ENCODE peak calls at places on chromosomes 16 and 17, in eight cellular contexts. One of them, this sample, is unnamed.
A peak's percentile ranks its signal among the peaks of the same experiment; 100 is the strongest.

GRCh38 chr16:11743308-11744074 is 834 bp upstream of the TXNDC11 start:
- DNase-seq in GM23248: peak; percentile 80
- DNase-seq in activated CD4-positive, alpha-beta T cell treated with anti-CD3 and anti-CD28 coated beads for 4 hours: peak; percentile 4
- DNase-seq in kidney tubule cell: peak; percentile 66
- DNase-seq in NAMALWA: peak; percentile 71
- DNase-seq in NCI-H1092 treated with DMSO at 0.1 percent for 48 hours: peak; percentile 32
- DNase-seq in T-helper 2 cell: peak; percentile 59
- DNase-seq in amniotic stem cell: no peak
- DNase-seq in this sample: no peak

GRCh38 chr17:65978881-65979280 is 213.1 kb downstream of the CEP112 start:
- DNase-seq in kidney tubule cell: no peak
- DNase-seq in T-helper 2 cell: no peak
- DNase-seq in amniotic stem cell: no peak
- DNase-seq in NCI-H1092 treated with DMSO at 0.1 percent for 48 hours: no peak
- DNase-seq in NAMALWA: no peak
- DNase-seq in activated CD4-positive, alpha-beta T cell treated with anti-CD3 and anti-CD28 coated beads for 4 hours: no peak
- DNase-seq in GM23248: no peak
- DNase-seq in this sample: no peak

GRCh38 chr16:15523092-15523541 is 88.7 kb downstream of the BMERB1 start:
- DNase-seq in T-helper 2 cell: peak; percentile 35
- DNase-seq in GM23248: no peak
- DNase-seq in amniotic stem cell: no peak
- DNase-seq in NCI-H1092 treated with DMSO at 0.1 percent for 48 hours: no peak
- DNase-seq in NAMALWA: no peak
- DNase-seq in kidney tubule cell: peak; percentile 29
- DNase-seq in activated CD4-positive, alpha-beta T cell treated with anti-CD3 and anti-CD28 coated beads for 4 hours: no peak
- DNase-seq in this sample: peak; percentile 19

GRCh38 chr17:27315322-27315721 is 21.4 kb downstream of the WSB1 start:
- DNase-seq in GM23248: peak; percentile 95
- DNase-seq in activated CD4-positive, alpha-beta T cell treated with anti-CD3 and anti-CD28 coated beads for 4 hours: no peak
- DNase-seq in NAMALWA: no peak
- DNase-seq in kidney tubule cell: peak; percentile 94
- DNase-seq in T-helper 2 cell: no peak
- DNase-seq in amniotic stem cell: peak; percentile 37
- DNase-seq in NCI-H1092 treated with DMSO at 0.1 percent for 48 hours: peak; percentile 7
- DNase-seq in this sample: no peak

GRCh38 chr17:75412455-75413317 is 7.2 kb upstream of the GRB2 start:
- DNase-seq in kidney tubule cell: peak; percentile 61
- DNase-seq in NCI-H1092 treated with DMSO at 0.1 percent for 48 hours: peak; percentile 70
- DNase-seq in activated CD4-positive, alpha-beta T cell treated with anti-CD3 and anti-CD28 coated beads for 4 hours: peak; percentile 77
- DNase-seq in amniotic stem cell: no peak
- DNase-seq in NAMALWA: peak; percentile 90
- DNase-seq in GM23248: peak; percentile 78
- DNase-seq in T-helper 2 cell: peak; percentile 82
- DNase-seq in this sample: peak; percentile 77

GRCh38 chr16:14202697-14203096 is 131.6 kb downstream of the MRTFB start:
- DNase-seq in NCI-H1092 treated with DMSO at 0.1 percent for 48 hours: peak; percentile 86
- DNase-seq in kidney tubule cell: peak; percentile 8
- DNase-seq in activated CD4-positive, alpha-beta T cell treated with anti-CD3 and anti-CD28 coated beads for 4 hours: no peak
- DNase-seq in NAMALWA: peak; percentile 16
- DNase-seq in GM23248: peak; percentile 13
- DNase-seq in amniotic stem cell: no peak
- DNase-seq in T-helper 2 cell: peak; percentile 15
- DNase-seq in this sample: no peak

GRCh38 chr16:57041182-57042156 is 50.9 kb upstream of the CPNE2 start:
- DNase-seq in kidney tubule cell: peak; percentile 59
- DNase-seq in NAMALWA: peak; percentile 66
- DNase-seq in T-helper 2 cell: peak; percentile 95
- DNase-seq in amniotic stem cell: no peak
- DNase-seq in activated CD4-positive, alpha-beta T cell treated with anti-CD3 and anti-CD28 coated beads for 4 hours: peak; percentile 82
- DNase-seq in NCI-H1092 treated with DMSO at 0.1 percent for 48 hours: no peak
- DNase-seq in GM23248: no peak
- DNase-seq in this sample: no peak

GRCh38 chr16:21599994-21600773 is 807 bp downstream of the METTL9 start:
- DNase-seq in GM23248: peak; percentile 78
- DNase-seq in kidney tubule cell: peak; percentile 50
- DNase-seq in activated CD4-positive, alpha-beta T cell treated with anti-CD3 and anti-CD28 coated beads for 4 hours: peak; percentile 16
- DNase-seq in T-helper 2 cell: peak; percentile 59
- DNase-seq in NCI-H1092 treated with DMSO at 0.1 percent for 48 hours: peak; percentile 26
- DNase-seq in amniotic stem cell: peak; percentile 13
- DNase-seq in NAMALWA: peak; percentile 76
- DNase-seq in this sample: peak; percentile 34

GRCh38 chr17:78664476-78665384 is 87.5 kb upstream of the DNAH17 start:
- DNase-seq in NAMALWA: no peak
- DNase-seq in T-helper 2 cell: no peak
- DNase-seq in amniotic stem cell: no peak
- DNase-seq in kidney tubule cell: peak; percentile 55
- DNase-seq in activated CD4-positive, alpha-beta T cell treated with anti-CD3 and anti-CD28 coated beads for 4 hours: no peak
- DNase-seq in GM23248: peak; percentile 36
- DNase-seq in NCI-H1092 treated with DMSO at 0.1 percent for 48 hours: no peak
- DNase-seq in this sample: no peak

GRCh38 chr17:61168506-61168905 is 231.1 kb upstream of the TBX2 start:
- DNase-seq in amniotic stem cell: no peak
- DNase-seq in NCI-H1092 treated with DMSO at 0.1 percent for 48 hours: no peak
- DNase-seq in NAMALWA: no peak
- DNase-seq in GM23248: peak; percentile 27
- DNase-seq in activated CD4-positive, alpha-beta T cell treated with anti-CD3 and anti-CD28 coated beads for 4 hours: no peak
- DNase-seq in kidney tubule cell: peak; percentile 74
- DNase-seq in T-helper 2 cell: peak; percentile 80
- DNase-seq in this sample: no peak

GRCh38 chr16:10206215-10206614 is 24.0 kb upstream of the GRIN2A start:
- DNase-seq in kidney tubule cell: peak; percentile 82
- DNase-seq in amniotic stem cell: no peak
- DNase-seq in GM23248: no peak
- DNase-seq in NCI-H1092 treated with DMSO at 0.1 percent for 48 hours: no peak
- DNase-seq in activated CD4-positive, alpha-beta T cell treated with anti-CD3 and anti-CD28 coated beads for 4 hours: no peak
- DNase-seq in T-helper 2 cell: no peak
- DNase-seq in NAMALWA: no peak
- DNase-seq in this sample: no peak

GRCh38 chr17:78884148-78884870 is 18.7 kb downstream of the CEP295NL start:
- DNase-seq in NCI-H1092 treated with DMSO at 0.1 percent for 48 hours: no peak
- DNase-seq in amniotic stem cell: no peak
- DNase-seq in kidney tubule cell: no peak
- DNase-seq in T-helper 2 cell: no peak
- DNase-seq in activated CD4-positive, alpha-beta T cell treated with anti-CD3 and anti-CD28 coated beads for 4 hours: no peak
- DNase-seq in GM23248: peak; percentile 55
- DNase-seq in NAMALWA: no peak
- DNase-seq in this sample: peak; percentile 56

GRCh38 chr17:74165811-74166365 is 37.6 kb upstream of the RPL38 start:
- DNase-seq in NCI-H1092 treated with DMSO at 0.1 percent for 48 hours: no peak
- DNase-seq in T-helper 2 cell: no peak
- DNase-seq in kidney tubule cell: no peak
- DNase-seq in NAMALWA: no peak
- DNase-seq in GM23248: no peak
- DNase-seq in amniotic stem cell: no peak
- DNase-seq in activated CD4-positive, alpha-beta T cell treated with anti-CD3 and anti-CD28 coated beads for 4 hours: no peak
- DNase-seq in this sample: no peak

GRCh38 chr17:38660097-38661026 is 14.4 kb downstream of the EPOP start:
- DNase-seq in T-helper 2 cell: no peak
- DNase-seq in GM23248: peak; percentile 40
- DNase-seq in NAMALWA: no peak
- DNase-seq in activated CD4-positive, alpha-beta T cell treated with anti-CD3 and anti-CD28 coated beads for 4 hours: no peak
- DNase-seq in kidney tubule cell: no peak
- DNase-seq in amniotic stem cell: no peak
- DNase-seq in NCI-H1092 treated with DMSO at 0.1 percent for 48 hours: no peak
- DNase-seq in this sample: no peak

GRCh38 chr17:27408891-27409290 is 47.4 kb upstream of the KSR1 start:
- DNase-seq in amniotic stem cell: no peak
- DNase-seq in T-helper 2 cell: no peak
- DNase-seq in activated CD4-positive, alpha-beta T cell treated with anti-CD3 and anti-CD28 coated beads for 4 hours: no peak
- DNase-seq in NCI-H1092 treated with DMSO at 0.1 percent for 48 hours: no peak
- DNase-seq in kidney tubule cell: peak; percentile 54
- DNase-seq in GM23248: peak; percentile 69
- DNase-seq in NAMALWA: no peak
- DNase-seq in this sample: no peak

GRCh38 chr16:2770057-2770780 is 6.9 kb downstream of the ELOB start:
- DNase-seq in activated CD4-positive, alpha-beta T cell treated with anti-CD3 and anti-CD28 coated beads for 4 hours: no peak
- DNase-seq in NCI-H1092 treated with DMSO at 0.1 percent for 48 hours: no peak
- DNase-seq in T-helper 2 cell: peak; percentile 35
- DNase-seq in kidney tubule cell: no peak
- DNase-seq in amniotic stem cell: no peak
- DNase-seq in NAMALWA: peak; percentile 45
- DNase-seq in GM23248: no peak
- DNase-seq in this sample: no peak

GRCh38 chr16:13919330-13919682 is 648 bp upstream of the ERCC4 start:
- DNase-seq in activated CD4-positive, alpha-beta T cell treated with anti-CD3 and anti-CD28 coated beads for 4 hours: peak; percentile 8
- DNase-seq in NCI-H1092 treated with DMSO at 0.1 percent for 48 hours: peak; percentile 80
- DNase-seq in kidney tubule cell: peak; percentile 61
- DNase-seq in amniotic stem cell: no peak
- DNase-seq in T-helper 2 cell: peak; percentile 48
- DNase-seq in NAMALWA: peak; percentile 66
- DNase-seq in GM23248: peak; percentile 70
- DNase-seq in this sample: no peak

GRCh38 chr17:4948166-4948996 is at the start of gene PFN1:
- DNase-seq in kidney tubule cell: peak; percentile 89
- DNase-seq in T-helper 2 cell: peak; percentile 97
- DNase-seq in NAMALWA: peak; percentile 89
- DNase-seq in activated CD4-positive, alpha-beta T cell treated with anti-CD3 and anti-CD28 coated beads for 4 hours: peak; percentile 92
- DNase-seq in amniotic stem cell: peak; percentile 81
- DNase-seq in GM23248: peak; percentile 96
- DNase-seq in NCI-H1092 treated with DMSO at 0.1 percent for 48 hours: peak; percentile 68
- DNase-seq in this sample: peak; percentile 89

GRCh38 chr16:30474684-30475083 is 2.1 kb downstream of the ITGAL start:
- DNase-seq in activated CD4-positive, alpha-beta T cell treated with anti-CD3 and anti-CD28 coated beads for 4 hours: no peak
- DNase-seq in amniotic stem cell: no peak
- DNase-seq in T-helper 2 cell: no peak
- DNase-seq in kidney tubule cell: no peak
- DNase-seq in NAMALWA: no peak
- DNase-seq in NCI-H1092 treated with DMSO at 0.1 percent for 48 hours: no peak
- DNase-seq in GM23248: no peak
- DNase-seq in this sample: no peak

GRCh38 chr17:79992657-79993389 is 42.8 kb downstream of the TBC1D16 start:
- DNase-seq in NAMALWA: no peak
- DNase-seq in kidney tubule cell: no peak
- DNase-seq in GM23248: peak; percentile 35
- DNase-seq in T-helper 2 cell: no peak
- DNase-seq in activated CD4-positive, alpha-beta T cell treated with anti-CD3 and anti-CD28 coated beads for 4 hours: no peak
- DNase-seq in amniotic stem cell: no peak
- DNase-seq in NCI-H1092 treated with DMSO at 0.1 percent for 48 hours: peak; percentile 71
- DNase-seq in this sample: no peak

GRCh38 chr16:4426021-4426684 is 485 bp downstream of the DNAJA3 start:
- DNase-seq in activated CD4-positive, alpha-beta T cell treated with anti-CD3 and anti-CD28 coated beads for 4 hours: no peak
- DNase-seq in NCI-H1092 treated with DMSO at 0.1 percent for 48 hours: peak; percentile 11
- DNase-seq in GM23248: peak; percentile 50
- DNase-seq in kidney tubule cell: no peak
- DNase-seq in NAMALWA: no peak
- DNase-seq in T-helper 2 cell: peak; percentile 20
- DNase-seq in amniotic stem cell: no peak
- DNase-seq in this sample: no peak

GRCh38 chr17:63571632-63572310 is 21.5 kb downstream of the DCAF7 start:
- DNase-seq in GM23248: peak; percentile 80
- DNase-seq in NAMALWA: no peak
- DNase-seq in amniotic stem cell: peak; percentile 15
- DNase-seq in NCI-H1092 treated with DMSO at 0.1 percent for 48 hours: no peak
- DNase-seq in T-helper 2 cell: peak; percentile 22
- DNase-seq in kidney tubule cell: peak; percentile 52
- DNase-seq in activated CD4-positive, alpha-beta T cell treated with anti-CD3 and anti-CD28 coated beads for 4 hours: no peak
- DNase-seq in this sample: no peak

GRCh38 chr17:51035436-51035835 is 85.2 kb downstream of the SPAG9 start:
- DNase-seq in kidney tubule cell: peak; percentile 35
- DNase-seq in amniotic stem cell: peak; percentile 51
- DNase-seq in GM23248: peak; percentile 89
- DNase-seq in NCI-H1092 treated with DMSO at 0.1 percent for 48 hours: no peak
- DNase-seq in activated CD4-positive, alpha-beta T cell treated with anti-CD3 and anti-CD28 coated beads for 4 hours: no peak
- DNase-seq in T-helper 2 cell: no peak
- DNase-seq in NAMALWA: peak; percentile 20
- DNase-seq in this sample: no peak

GRCh38 chr17:34723875-34724274 is 144.5 kb downstream of the TMEM132E start:
- DNase-seq in kidney tubule cell: peak; percentile 61
- DNase-seq in GM23248: no peak
- DNase-seq in activated CD4-positive, alpha-beta T cell treated with anti-CD3 and anti-CD28 coated beads for 4 hours: no peak
- DNase-seq in amniotic stem cell: no peak
- DNase-seq in NAMALWA: no peak
- DNase-seq in NCI-H1092 treated with DMSO at 0.1 percent for 48 hours: peak; percentile 52
- DNase-seq in T-helper 2 cell: no peak
- DNase-seq in this sample: no peak

GRCh38 chr17:3610523-3610922 is 1.3 kb upstream of the TRPV1 start:
- DNase-seq in kidney tubule cell: no peak
- DNase-seq in activated CD4-positive, alpha-beta T cell treated with anti-CD3 and anti-CD28 coated beads for 4 hours: no peak
- DNase-seq in T-helper 2 cell: no peak
- DNase-seq in amniotic stem cell: no peak
- DNase-seq in GM23248: no peak
- DNase-seq in NAMALWA: no peak
- DNase-seq in NCI-H1092 treated with DMSO at 0.1 percent for 48 hours: no peak
- DNase-seq in this sample: no peak

GRCh38 chr17:33342025-33342424 is 48.9 kb upstream of the ASIC2 start:
- DNase-seq in T-helper 2 cell: no peak
- DNase-seq in amniotic stem cell: no peak
- DNase-seq in activated CD4-positive, alpha-beta T cell treated with anti-CD3 and anti-CD28 coated beads for 4 hours: no peak
- DNase-seq in NAMALWA: no peak
- DNase-seq in kidney tubule cell: no peak
- DNase-seq in GM23248: no peak
- DNase-seq in NCI-H1092 treated with DMSO at 0.1 percent for 48 hours: no peak
- DNase-seq in this sample: no peak

GRCh38 chr16:87918314-87918713 is 18.0 kb downstream of the CA5A start:
- DNase-seq in kidney tubule cell: no peak
- DNase-seq in amniotic stem cell: no peak
- DNase-seq in activated CD4-positive, alpha-beta T cell treated with anti-CD3 and anti-CD28 coated beads for 4 hours: no peak
- DNase-seq in NAMALWA: no peak
- DNase-seq in GM23248: peak; percentile 85
- DNase-seq in NCI-H1092 treated with DMSO at 0.1 percent for 48 hours: no peak
- DNase-seq in T-helper 2 cell: no peak
- DNase-seq in this sample: peak; percentile 78

GRCh38 chr17:49612721-49613120 is 37.0 kb downstream of the NXPH3 start:
- DNase-seq in T-helper 2 cell: no peak
- DNase-seq in amniotic stem cell: no peak
- DNase-seq in NAMALWA: no peak
- DNase-seq in activated CD4-positive, alpha-beta T cell treated with anti-CD3 and anti-CD28 coated beads for 4 hours: no peak
- DNase-seq in kidney tubule cell: peak; percentile 68
- DNase-seq in NCI-H1092 treated with DMSO at 0.1 percent for 48 hours: no peak
- DNase-seq in GM23248: no peak
- DNase-seq in this sample: no peak

GRCh38 chr17:7888184-7888920 is at the start of gene CHD3:
- DNase-seq in activated CD4-positive, alpha-beta T cell treated with anti-CD3 and anti-CD28 coated beads for 4 hours: peak; percentile 55
- DNase-seq in amniotic stem cell: no peak
- DNase-seq in T-helper 2 cell: peak; percentile 58
- DNase-seq in NCI-H1092 treated with DMSO at 0.1 percent for 48 hours: no peak
- DNase-seq in GM23248: peak; percentile 55
- DNase-seq in NAMALWA: no peak
- DNase-seq in kidney tubule cell: no peak
- DNase-seq in this sample: no peak

GRCh38 chr16:68136515-68136914 is 51.3 kb downstream of the NFATC3 start:
- DNase-seq in GM23248: no peak
- DNase-seq in T-helper 2 cell: no peak
- DNase-seq in NCI-H1092 treated with DMSO at 0.1 percent for 48 hours: no peak
- DNase-seq in kidney tubule cell: no peak
- DNase-seq in activated CD4-positive, alpha-beta T cell treated with anti-CD3 and anti-CD28 coated beads for 4 hours: no peak
- DNase-seq in NAMALWA: no peak
- DNase-seq in amniotic stem cell: no peak
- DNase-seq in this sample: no peak

GRCh38 chr16:84689126-84689525 is 10.7 kb upstream of the USP10 start:
- DNase-seq in NAMALWA: no peak
- DNase-seq in GM23248: peak; percentile 97
- DNase-seq in amniotic stem cell: peak; percentile 88
- DNase-seq in T-helper 2 cell: no peak
- DNase-seq in kidney tubule cell: peak; percentile 85
- DNase-seq in NCI-H1092 treated with DMSO at 0.1 percent for 48 hours: no peak
- DNase-seq in activated CD4-positive, alpha-beta T cell treated with anti-CD3 and anti-CD28 coated beads for 4 hours: no peak
- DNase-seq in this sample: no peak

GRCh38 chr17:1239210-1239609 is 31.0 kb upstream of the BHLHA9 start:
- DNase-seq in amniotic stem cell: no peak
- DNase-seq in GM23248: no peak
- DNase-seq in T-helper 2 cell: no peak
- DNase-seq in NAMALWA: no peak
- DNase-seq in activated CD4-positive, alpha-beta T cell treated with anti-CD3 and anti-CD28 coated beads for 4 hours: no peak
- DNase-seq in NCI-H1092 treated with DMSO at 0.1 percent for 48 hours: no peak
- DNase-seq in kidney tubule cell: no peak
- DNase-seq in this sample: no peak

This sample was measured in cerebellar cortex.